ENCODE peak calls at places on chromosomes 11 and 22, in seven cellular contexts. D, T, O, P, K, A and N are unnamed samples.

GRCh38 chr22:43829904-43830851 is 18.1 kb upstream of the EFCAB6 start:
- DNase-seq in P (peak; percentile 40), K (no peak), D (peak; percentile 86), A (no peak), T (peak; percentile 24), O (no peak), N (no peak)

GRCh38 chr11:7268727-7269126 is 17.0 kb downstream of the SYT9 start:
- DNase-seq in A (no peak), P (no peak), D (no peak), O (no peak), K (no peak), T (no peak), N (no peak)

GRCh38 chr11:99773646-99774045 is 752.9 kb downstream of the CNTN5 start:
- DNase-seq in O (no peak), P (peak; percentile 2), A (peak; percentile 83), T (peak; percentile 4), K (no peak), D (no peak), N (no peak)

GRCh38 chr11:15770798-15771414 is 585.4 kb downstream of the SOX6 start:
- DNase-seq in K (no peak), D (peak; percentile 18), A (peak; percentile 17), P (peak; percentile 26), T (peak; percentile 8), O (peak; percentile 19), N (peak; percentile 17)

GRCh38 chr22:50691521-50691920 is 18.9 kb downstream of the SHANK3 start:
- DNase-seq in D (peak; percentile 29), K (no peak), O (no peak), T (no peak), P (no peak), A (peak; percentile 57), N (no peak)

GRCh38 chr11:69797156-69797555 is 22.0 kb upstream of the FGF4 start:
- DNase-seq in O (no peak), T (no peak), D (no peak), P (no peak), A (no peak), K (no peak), N (no peak)

GRCh38 chr11:74672332-74672955 is 58.8 kb downstream of the CHRDL2 start:
- DNase-seq in T (no peak), P (no peak), D (peak; percentile 29), K (no peak), A (no peak), O (no peak), N (no peak)

GRCh38 chr22:18031670-18032454 is 7.5 kb upstream of the MICAL3 start:
- DNase-seq in P (peak; percentile 78), K (no peak), T (peak; percentile 94), D (peak; percentile 96), O (no peak), A (peak; percentile 99), N (no peak)

GRCh38 chr11:62680825-62681240 is 2.0 kb upstream of the UBXN1 start:
- DNase-seq in P (peak; percentile 57), T (peak; percentile 70), D (peak; percentile 88), K (no peak), O (no peak), A (peak; percentile 82), N (peak; percentile 28)

GRCh38 chr11:69674267-69674885 is 777 bp downstream of the LTO1 start:
- DNase-seq in O (no peak), P (peak; percentile 24), D (peak; percentile 76), K (no peak), A (peak; percentile 89), T (peak; percentile 86), N (no peak)

GRCh38 chr11:7591107-7591894 is 77.5 kb downstream of the PPFIBP2 start:
- DNase-seq in A (no peak), O (no peak), T (no peak), D (no peak), K (no peak), P (no peak), N (no peak)